ENCODE peak calls at places on chromosomes 3 and 15, in five cellular contexts. Z is RKO, B is cardiac fibroblast, M is left colon, P is HCEC 1CT. D is an unnamed sample.

GRCh38 chr15:87760915-87761314 is 495.6 kb downstream of the NTRK3 start:
- DNase-seq in B (no peak), M (no peak), Z (no peak), P (no peak), D (no peak)

GRCh38 chr3:129824926-129825541 is 68.5 kb downstream of the TMCC1 start:
- DNase-seq in P (peak), B (peak), M (peak), Z (peak), D (peak)

GRCh38 chr15:77097317-77097721 is 26.4 kb upstream of the TSPAN3 start:
- DNase-seq in P (no peak), M (no peak), B (no peak), Z (no peak), D (no peak)

GRCh38 chr3:189324538-189325138 is 152.9 kb downstream of the TPRG1 start:
- DNase-seq in B (peak), Z (peak), M (peak), P (peak), D (peak)

GRCh38 chr15:59349715-59350420 is 22.8 kb downstream of the MYO1E start:
- DNase-seq in B (peak), P (peak), M (no peak), Z (peak), D (no peak)

GRCh38 chr3:47385007-47385406 is 4.2 kb downstream of the PTPN23 start:
- DNase-seq in M (no peak), P (no peak), Z (no peak), B (no peak), D (no peak)

GRCh38 chr15:72206677-72207000 is 9.1 kb upstream of the GRAMD2A start:
- DNase-seq in P (no peak), M (no peak), Z (no peak), B (no peak), D (no peak)

GRCh38 chr3:116610124-116610523 is 99.5 kb upstream of the TUSC7 start:
- DNase-seq in B (no peak), Z (no peak), M (no peak), P (no peak), D (no peak)

GRCh38 chr15:35751421-35752133 is 205.6 kb upstream of the DPH6 start:
- DNase-seq in B (peak), M (peak), Z (peak), P (peak), D (peak)

GRCh38 chr3:116348216-116348615 is 97.1 kb downstream of the LSAMP start:
- DNase-seq in P (no peak), M (no peak), Z (no peak), B (no peak), D (no peak)

GRCh38 chr3:11074007-11074406 is 80.3 kb upstream of the HRH1 start:
- DNase-seq in Z (no peak), M (no peak), P (no peak), B (no peak), D (no peak)

GRCh38 chr15:100183921-100184480 is 157.8 kb downstream of the ADAMTS17 start:
- DNase-seq in B (no peak), Z (no peak), M (no peak), P (no peak), D (no peak)

GRCh38 chr3:153595186-153595815 is 433.3 kb downstream of the RAP2B start:
- DNase-seq in Z (peak), B (peak), P (peak), M (no peak), D (no peak)

GRCh38 chr15:68113751-68114150 is 59.6 kb downstream of the PIAS1 start:
- DNase-seq in Z (no peak), M (no peak), P (peak), B (no peak), D (no peak)

GRCh38 chr3:120983841-120984240 is 75.8 kb downstream of the STXBP5L start:
- DNase-seq in Z (peak), M (no peak), B (no peak), P (no peak), D (no peak)

GRCh38 chr15:68598171-68599152 is 19.7 kb downstream of the CORO2B start:
- DNase-seq in P (no peak), M (no peak), B (no peak), Z (no peak), D (no peak)

GRCh38 chr3:150613709-150614480 is 10.8 kb downstream of the SELENOT start:
- DNase-seq in B (no peak), M (no peak), P (no peak), Z (no peak), D (no peak)

GRCh38 chr3:102230057-102230456 is 204.8 kb upstream of the ZPLD1 start:
- DNase-seq in B (no peak), P (no peak), Z (no peak), M (no peak), D (no peak)

GRCh38 chr15:52481915-52482314 is 46.8 kb downstream of the MYO5A start:
- DNase-seq in Z (no peak), P (peak), B (peak), M (no peak), D (no peak)

GRCh38 chr3:197501879-197502620 is 53.7 kb downstream of the BDH1 start:
- DNase-seq in B (peak), M (peak), P (peak), Z (no peak), D (no peak)

GRCh38 chr15:88331291-88331690 is 74.8 kb upstream of the NTRK3 start:
- DNase-seq in P (no peak), Z (peak), M (peak), B (peak), D (no peak)

GRCh38 chr3:69012836-69013255 is 638 bp downstream of the EOGT start:
- DNase-seq in M (peak), Z (peak), B (peak), P (peak), D (peak)

GRCh38 chr3:50592568-50592967 is 19.0 kb downstream of the CISH start:
- DNase-seq in B (no peak), Z (no peak), P (no peak), M (peak), D (no peak)

D was measured in prostate gland.